ENCODE peak calls at places on chromosomes 5 and 9, in seven cellular contexts. One of them, this sample, is unnamed.

GRCh38 chr9:107793541-107793940 is 304.0 kb upstream of the KLF4 start:
- DNase-seq in COR-L47: no peak
- DNase-seq in lower lobe of right lung: no peak
- DNase-seq in NCI-H2029 treated with DMSO at 0.1 percent for 48 hours: no peak
- DNase-seq in endothelial cell: no peak
- DNase-seq in germinal center: no peak
- DNase-seq in OCI-LY7: no peak
- DNase-seq in this sample: no peak

GRCh38 chr9:649128-650074 is 192.1 kb upstream of the DMRT1 start:
- DNase-seq in OCI-LY7: peak; percentile 49
- DNase-seq in lower lobe of right lung: no peak
- DNase-seq in NCI-H2029 treated with DMSO at 0.1 percent for 48 hours: no peak
- DNase-seq in endothelial cell: no peak
- DNase-seq in COR-L47: no peak
- DNase-seq in germinal center: no peak
- DNase-seq in this sample: no peak

GRCh38 chr5:72117281-72117680 is 10.0 kb downstream of the MAP1B start:
- DNase-seq in COR-L47: no peak
- DNase-seq in OCI-LY7: no peak
- DNase-seq in lower lobe of right lung: no peak
- DNase-seq in endothelial cell: no peak
- DNase-seq in germinal center: no peak
- DNase-seq in NCI-H2029 treated with DMSO at 0.1 percent for 48 hours: no peak
- DNase-seq in this sample: no peak

GRCh38 chr5:132094393-132095076 is 20.9 kb downstream of the CSF2 start:
- DNase-seq in endothelial cell: no peak
- DNase-seq in germinal center: no peak
- DNase-seq in lower lobe of right lung: peak; percentile 26
- DNase-seq in OCI-LY7: no peak
- DNase-seq in NCI-H2029 treated with DMSO at 0.1 percent for 48 hours: no peak
- DNase-seq in COR-L47: no peak
- DNase-seq in this sample: peak; percentile 77

GRCh38 chr5:17067657-17068392 is 131.7 kb upstream of the MYO10 start:
- DNase-seq in NCI-H2029 treated with DMSO at 0.1 percent for 48 hours: no peak
- DNase-seq in endothelial cell: no peak
- DNase-seq in OCI-LY7: no peak
- DNase-seq in COR-L47: no peak
- DNase-seq in lower lobe of right lung: no peak
- DNase-seq in germinal center: no peak
- DNase-seq in this sample: no peak

GRCh38 chr9:116870566-116870965 is 183.5 kb downstream of the TRIM32 start:
- DNase-seq in germinal center: no peak
- DNase-seq in NCI-H2029 treated with DMSO at 0.1 percent for 48 hours: no peak
- DNase-seq in COR-L47: no peak
- DNase-seq in lower lobe of right lung: no peak
- DNase-seq in OCI-LY7: no peak
- DNase-seq in endothelial cell: no peak
- DNase-seq in this sample: no peak

GRCh38 chr9:3969846-3970245 is 330.0 kb downstream of the GLIS3 start:
- DNase-seq in OCI-LY7: no peak
- DNase-seq in COR-L47: no peak
- DNase-seq in germinal center: no peak
- DNase-seq in lower lobe of right lung: no peak
- DNase-seq in endothelial cell: no peak
- DNase-seq in NCI-H2029 treated with DMSO at 0.1 percent for 48 hours: no peak
- DNase-seq in this sample: no peak

GRCh38 chr5:2557435-2557834 is 194.0 kb downstream of the IRX2 start:
- DNase-seq in OCI-LY7: no peak
- DNase-seq in endothelial cell: no peak
- DNase-seq in lower lobe of right lung: no peak
- DNase-seq in germinal center: no peak
- DNase-seq in COR-L47: no peak
- DNase-seq in NCI-H2029 treated with DMSO at 0.1 percent for 48 hours: no peak
- DNase-seq in this sample: no peak

GRCh38 chr9:130239741-130240241 is 25.8 kb upstream of the HMCN2 start:
- DNase-seq in COR-L47: no peak
- DNase-seq in OCI-LY7: no peak
- DNase-seq in lower lobe of right lung: no peak
- DNase-seq in germinal center: peak; percentile 28
- DNase-seq in NCI-H2029 treated with DMSO at 0.1 percent for 48 hours: no peak
- DNase-seq in endothelial cell: no peak
- DNase-seq in this sample: no peak

GRCh38 chr9:134547161-134548100 is 94.2 kb upstream of the COL5A1 start:
- DNase-seq in NCI-H2029 treated with DMSO at 0.1 percent for 48 hours: no peak
- DNase-seq in germinal center: no peak
- DNase-seq in lower lobe of right lung: peak; percentile 44
- DNase-seq in COR-L47: no peak
- DNase-seq in OCI-LY7: no peak
- DNase-seq in endothelial cell: no peak
- DNase-seq in this sample: no peak

GRCh38 chr5:56595561-56595960 is 219.8 kb upstream of the MAP3K1 start:
- DNase-seq in germinal center: no peak
- DNase-seq in endothelial cell: no peak
- DNase-seq in COR-L47: no peak
- DNase-seq in NCI-H2029 treated with DMSO at 0.1 percent for 48 hours: no peak
- DNase-seq in lower lobe of right lung: no peak
- DNase-seq in OCI-LY7: no peak
- DNase-seq in this sample: no peak

GRCh38 chr5:38590846-38591245 is 34.4 kb upstream of the LIFR start:
- DNase-seq in OCI-LY7: no peak
- DNase-seq in COR-L47: no peak
- DNase-seq in endothelial cell: no peak
- DNase-seq in germinal center: no peak
- DNase-seq in lower lobe of right lung: no peak
- DNase-seq in NCI-H2029 treated with DMSO at 0.1 percent for 48 hours: no peak
- DNase-seq in this sample: no peak

This sample was measured in HS-27A.